ENCODE peak calls at places on chromosomes 1 and 21, in five cellular contexts. W is stomach, L is heart left ventricle, Q is right cardiac atrium, P is left lung. E is an unnamed sample. For H3K27me3, the result is how much of the 10 kb centered on the place peaks cover.

GRCh38 chr1:40980453-40981121 is 1.1 kb downstream of the CTPS1 start:
- DNase-seq in W (peak), L (peak), Q (peak), P (no peak), E (peak)

GRCh38 chr1:240935921-240936320 is 324.0 kb upstream of the GREM2 start:
- DNase-seq in W (no peak), L (no peak), Q (no peak), P (no peak), E (no peak)

GRCh38 chr1:234602334-234603220 is 7.4 kb downstream of the IRF2BP2 start:
- DNase-seq in W (peak), L (peak), Q (no peak), P (no peak), E (no peak)

GRCh38 chr1:17405898-17406759 is 33.3 kb downstream of the RCC2 start:
- DNase-seq in W (peak), L (peak), Q (peak), P (peak), E (peak)

GRCh38 chr1:224358288-224358687 is 1.6 kb downstream of the CNIH4 start:
- DNase-seq in W (no peak), L (no peak), Q (no peak), P (peak), E (no peak)

GRCh38 chr1:166573199-166573598 is 266.1 kb upstream of the POGK start:
- DNase-seq in W (no peak), L (no peak), Q (no peak), P (no peak), E (no peak)

GRCh38 chr1:198756470-198756869 is 117.6 kb downstream of the PTPRC start:
- DNase-seq in W (no peak), L (no peak), Q (no peak), P (no peak), E (no peak)

GRCh38 chr21:37253991-37254390 is 13.1 kb downstream of the VPS26C start:
- DNase-seq in W (no peak), L (no peak), Q (no peak), P (no peak), E (no peak)

GRCh38 chr21:34890724-34891609 is 158.1 kb downstream of the RUNX1 start:
- DNase-seq in W (no peak), L (peak), Q (no peak), P (peak), E (no peak)

GRCh38 chr1:178644308-178645120 is 80.5 kb upstream of the RALGPS2 start:
- DNase-seq in W (peak), L (peak), Q (peak), P (no peak), E (no peak)

GRCh38 chr1:2642131-2642559 is 9.3 kb upstream of the MMEL1 start:
- DNase-seq in W (peak), L (no peak), Q (peak), P (peak), E (no peak)
- H3K27me3 ChIP-seq in W (under half), L (under half), Q (under half), P (under half), E (under half)

DNA sequence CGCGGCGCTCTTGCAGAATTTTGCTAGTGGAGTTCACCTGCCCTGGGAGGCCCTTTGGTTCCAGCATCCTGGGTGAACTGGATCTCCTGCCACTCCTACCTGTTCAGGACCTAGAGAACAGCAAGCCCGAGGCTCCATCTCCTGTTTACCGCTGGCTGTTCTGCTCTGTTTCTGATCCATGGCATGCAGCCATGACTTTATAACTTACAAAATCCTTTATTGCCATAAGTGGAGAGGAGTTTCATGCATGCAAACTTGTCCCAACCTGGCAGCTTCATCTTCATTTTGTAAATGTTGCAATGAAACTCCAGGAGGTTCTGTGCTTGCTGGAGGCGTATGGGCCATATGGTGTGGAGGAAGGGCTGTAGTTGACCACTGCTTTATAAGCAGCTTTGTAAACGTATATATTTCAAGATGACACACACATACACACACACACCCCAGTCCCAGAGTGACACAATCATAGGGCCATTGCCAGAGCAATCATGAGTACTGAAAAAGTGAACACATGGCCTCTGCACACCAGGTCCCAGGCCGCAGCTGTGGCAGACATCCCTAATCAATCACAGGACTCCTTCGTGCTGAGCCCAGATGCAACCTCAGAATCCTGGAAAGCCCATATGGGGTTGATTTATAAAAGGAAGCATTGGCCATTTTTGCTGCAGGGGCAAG is 69.0 kb downstream of the UBIAD1 start:
- DNase-seq in W (no peak), L (no peak), Q (no peak), P (no peak), E (no peak)
- H3K27me3 ChIP-seq in W (under half), L (under half), Q (under half), P (under half), E (under half)

GRCh38 chr1:11484321-11484655 is 5.3 kb downstream of the DISP3 start:
- DNase-seq in W (no peak), L (peak), Q (no peak), P (no peak), E (no peak)

GRCh38 chr1:11483581-11484320 is 4.8 kb downstream of the DISP3 start:
- DNase-seq in W (no peak), L (no peak), Q (no peak), P (no peak), E (no peak)

GRCh38 chr1:11482904-11483479 is 4.0 kb downstream of the DISP3 start:
- DNase-seq in W (no peak), L (no peak), Q (no peak), P (no peak), E (no peak)

GRCh38 chr1:11481019-11481418 is 2.1 kb downstream of the DISP3 start:
- DNase-seq in W (no peak), L (no peak), Q (no peak), P (no peak), E (no peak)

GRCh38 chr1:11482186-11482585 is 3.2 kb downstream of the DISP3 start:
- DNase-seq in W (no peak), L (no peak), Q (no peak), P (no peak), E (no peak)
- H3K27me3 ChIP-seq in W (under half), L (under half), Q (under half), P (under half), E (half or more)

GRCh38 chr1:155121249-155121648 is 6.4 kb upstream of the EFNA1 start:
- DNase-seq in W (no peak), L (no peak), Q (no peak), P (no peak), E (no peak)

GRCh38 chr1:155124503-155125463 is 2.9 kb upstream of the EFNA1 start:
- DNase-seq in W (peak), L (no peak), Q (no peak), P (no peak), E (no peak)

GRCh38 chr1:155120253-155120652 is 7.4 kb upstream of the EFNA1 start:
- DNase-seq in W (no peak), L (no peak), Q (no peak), P (no peak), E (no peak)

GRCh38 chr1:155123801-155124200 is 3.9 kb upstream of the EFNA1 start:
- DNase-seq in W (no peak), L (no peak), Q (no peak), P (no peak), E (no peak)

GRCh38 chr1:155122308-155122707 is 5.4 kb upstream of the EFNA1 start:
- DNase-seq in W (no peak), L (no peak), Q (no peak), P (no peak), E (no peak)
- H3K27me3 ChIP-seq in W (under half), L (under half), Q (under half), P (under half), E (under half)

GRCh38 chr1:37319284-37319683 is 155.1 kb upstream of the ZC3H12A start:
- DNase-seq in W (no peak), L (no peak), Q (no peak), P (no peak), E (no peak)
- H3K27me3 ChIP-seq in W (under half), L (under half), Q (under half), P (under half), E (half or more)

GRCh38 chr1:184974837-184975115 is 468 bp upstream of the NIBAN1 start:
- DNase-seq in W (no peak), L (no peak), Q (no peak), P (no peak), E (no peak)
- H3K27me3 ChIP-seq in W (under half), L (under half), Q (under half), P (under half), E (under half)

DNA sequence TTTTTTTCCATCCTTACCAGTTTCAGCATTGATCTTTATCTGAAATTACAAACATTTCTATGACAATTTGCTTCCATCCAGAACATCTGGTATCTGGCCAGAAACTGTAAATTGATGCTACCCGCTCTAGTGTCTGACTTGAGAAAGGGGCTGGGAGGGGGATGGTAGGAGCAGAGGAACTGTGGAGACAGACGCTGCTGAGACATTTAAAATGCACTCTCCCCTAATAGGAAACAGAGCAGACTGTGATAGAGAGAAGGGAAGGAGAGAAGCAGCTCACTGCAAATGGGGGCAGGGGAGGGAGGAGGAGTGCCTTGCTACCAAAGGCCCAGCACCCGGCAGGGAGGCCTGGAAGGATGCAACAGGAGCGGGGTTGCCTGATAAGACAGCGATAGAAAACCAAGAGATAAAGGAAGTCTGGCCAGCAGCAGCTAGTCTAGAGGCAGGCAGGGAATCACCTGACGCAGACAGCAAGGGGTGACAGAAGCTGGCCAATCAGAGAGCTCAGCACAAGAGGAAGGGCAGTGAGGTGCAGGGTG is 195.5 kb upstream of the NFIA start:
- DNase-seq in W (no peak), L (no peak), Q (no peak), P (peak), E (no peak)
- H3K27me3 ChIP-seq in W (under half), L (under half), Q (under half), P (under half), E (under half)

GRCh38 chr1:6244401-6245054 is 549 bp downstream of the HES3 start:
- DNase-seq in W (no peak), L (no peak), Q (peak), P (no peak), E (no peak)
- H3K27me3 ChIP-seq in W (under half), L (half or more), Q (under half), P (half or more), E (half or more)

DNA sequence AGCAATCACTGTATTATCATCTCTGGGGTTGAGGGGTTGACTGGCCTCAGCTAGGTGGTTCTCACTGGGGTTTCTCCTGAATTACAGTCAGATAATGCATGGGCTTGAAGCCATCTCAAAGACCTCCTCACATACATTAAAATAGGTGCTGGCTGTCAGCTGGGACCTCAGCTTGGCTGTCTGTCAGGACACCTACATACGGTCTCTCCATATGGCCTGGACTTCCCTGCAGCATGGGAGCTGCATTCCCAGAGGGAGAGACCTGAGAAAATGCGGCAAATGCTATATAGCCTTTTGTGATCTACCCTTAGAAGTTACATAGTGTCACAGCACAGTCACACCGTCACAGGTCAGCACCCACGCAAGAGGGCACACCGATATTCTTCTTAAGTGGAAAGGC is 93.6 kb downstream of the TSEN15 start:
- DNase-seq in W (no peak), L (no peak), Q (no peak), P (no peak), E (no peak)
- H3K27me3 ChIP-seq in W (under half), L (under half), Q (under half), P (under half), E (under half)

DNA sequence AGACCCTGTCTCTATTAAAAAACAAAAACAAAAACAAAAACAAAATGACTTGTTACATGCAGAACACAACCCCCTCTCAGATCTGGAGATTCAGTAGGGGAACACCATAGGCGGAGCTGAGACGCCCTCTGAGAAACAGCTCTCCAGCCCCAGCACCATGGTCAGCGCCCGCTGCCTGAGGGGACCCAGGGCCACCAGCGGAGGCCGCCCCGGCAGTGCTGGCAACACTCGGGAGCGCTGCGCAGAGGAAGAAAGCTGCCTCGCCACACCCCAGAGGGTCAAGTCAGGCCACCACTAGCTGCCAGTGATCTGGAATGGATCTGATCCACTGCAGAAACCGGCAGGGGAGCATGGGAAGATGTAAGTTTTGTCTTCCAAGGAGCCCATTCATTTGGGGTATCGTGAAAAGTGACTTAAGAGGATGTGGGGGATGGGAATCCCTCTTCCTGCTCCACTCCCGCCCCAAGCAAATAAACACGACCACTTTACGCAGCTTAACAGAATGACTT is 3.1 kb downstream of the ACTA1 start:
- DNase-seq in W (peak), L (peak), Q (peak), P (peak), E (peak)
- H3K27me3 ChIP-seq in W (under half), L (under half), Q (under half), P (half or more), E (half or more)